ENCODE peak calls at places on chromosomes 6 and 20, in seven cellular contexts. V is mesenchymal stem cell, H is mesendoderm, Q is IMR-90, T is H9, S is trophoblast cell, P is H1. I is an unnamed sample.

GRCh38 chr20:25081730-25082497 is at the start of gene VSX1:
- DNase-seq in V (no peak), H (no peak), Q (no peak), T (peak; percentile 42), S (no peak), P (peak; percentile 58), I (no peak)

GRCh38 chr20:57688864-57689263 is 21.0 kb downstream of the PMEPA1 start:
- DNase-seq in V (no peak), H (no peak), Q (no peak), T (no peak), S (no peak), P (no peak), I (no peak)

GRCh38 chr20:40938020-40938419 is 90.6 kb upstream of the TOP1 start:
- DNase-seq in V (no peak), H (peak; percentile 54), Q (no peak), T (peak; percentile 52), S (no peak), P (peak; percentile 68), I (no peak)

GRCh38 chr20:49983848-49984408 is 1.1 kb downstream of the SNAI1 start:
- DNase-seq in V (peak; percentile 46), H (peak; percentile 31), Q (peak; percentile 49), T (no peak), S (peak; percentile 31), P (no peak), I (no peak)

GRCh38 chr6:4564746-4565145 is 211.5 kb upstream of the CDYL start:
- DNase-seq in V (no peak), H (no peak), Q (no peak), T (peak; percentile 12), S (peak; percentile 94), P (peak; percentile 37), I (no peak)

GRCh38 chr20:58349586-58349985 is 39.4 kb upstream of the VAPB start:
- DNase-seq in V (peak; percentile 68), H (no peak), Q (peak; percentile 88), T (no peak), S (no peak), P (no peak), I (no peak)

GRCh38 chr6:79077680-79078056 is 386 bp downstream of the PHIP start:
- DNase-seq in V (no peak), H (no peak), Q (no peak), T (no peak), S (no peak), P (no peak), I (no peak)

GRCh38 chr20:61757678-61758555 is 307.8 kb downstream of the TAF4 start:
- DNase-seq in V (peak; percentile 78), H (no peak), Q (peak; percentile 65), T (no peak), S (peak; percentile 59), P (no peak), I (no peak)

GRCh38 chr6:7238526-7238899 is 74.5 kb downstream of the SSR1 start:
- DNase-seq in V (no peak), H (no peak), Q (no peak), T (no peak), S (no peak), P (no peak), I (no peak)

GRCh38 chr20:48544402-48545333 is 283.1 kb downstream of the PREX1 start:
- DNase-seq in V (no peak), H (peak; percentile 42), Q (no peak), T (no peak), S (no peak), P (no peak), I (no peak)

GRCh38 chr6:8085053-8085511 is 17.3 kb downstream of the EEF1E1 start:
- DNase-seq in V (peak; percentile 95), H (peak; percentile 89), Q (peak; percentile 95), T (no peak), S (peak; percentile 82), P (no peak), I (no peak)

GRCh38 chr6:17015144-17015543 is 86.7 kb upstream of the STMND1 start:
- DNase-seq in V (peak; percentile 85), H (no peak), Q (peak; percentile 89), T (no peak), S (no peak), P (no peak), I (no peak)

GRCh38 chr20:19770375-19770774 is 12.3 kb downstream of the RIN2 start:
- DNase-seq in V (peak; percentile 48), H (peak; percentile 28), Q (no peak), T (no peak), S (no peak), P (no peak), I (no peak)

GRCh38 chr6:75800133-75800532 is 51.1 kb downstream of the MYO6 start:
- DNase-seq in V (no peak), H (no peak), Q (no peak), T (no peak), S (no peak), P (no peak), I (no peak)

GRCh38 chr6:75796723-75797122 is 47.7 kb downstream of the MYO6 start:
- DNase-seq in V (no peak), H (no peak), Q (no peak), T (no peak), S (no peak), P (no peak), I (no peak)

GRCh38 chr6:75800708-75801505 is 51.9 kb downstream of the MYO6 start:
- DNase-seq in V (no peak), H (no peak), Q (no peak), T (no peak), S (no peak), P (no peak), I (no peak)

DNA sequence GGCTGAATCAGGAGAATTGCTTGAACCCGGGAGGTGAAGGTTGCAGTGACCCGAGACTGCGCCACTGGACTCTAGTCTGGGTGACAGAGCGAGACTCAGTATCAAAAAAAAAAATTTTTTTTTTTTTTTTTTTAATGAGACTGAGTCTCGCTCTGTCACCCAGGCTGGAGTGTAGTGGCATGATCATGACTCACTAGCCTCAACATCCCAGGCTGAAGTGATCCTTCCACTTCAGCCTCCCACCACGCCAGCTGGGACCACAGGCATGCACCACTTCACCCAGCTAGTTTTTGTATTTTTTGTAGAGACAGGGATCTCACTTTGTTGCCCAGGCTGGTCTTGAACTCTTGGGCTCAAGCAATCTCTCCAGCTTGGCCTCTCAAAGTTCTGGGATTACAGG is 53.3 kb downstream of the MYO6 start:
- DNase-seq in V (peak; percentile 68), H (no peak), Q (peak; percentile 10), T (no peak), S (no peak), P (no peak), I (no peak)
- H3K23ac ChIP-seq in V (no peak overlapping the region), H (no peak overlapping the region), Q (no peak overlapping the region), T (no peak overlapping the region), S (no peak overlapping the region), P (no peak overlapping the region), I (no peak overlapping the region)

DNA sequence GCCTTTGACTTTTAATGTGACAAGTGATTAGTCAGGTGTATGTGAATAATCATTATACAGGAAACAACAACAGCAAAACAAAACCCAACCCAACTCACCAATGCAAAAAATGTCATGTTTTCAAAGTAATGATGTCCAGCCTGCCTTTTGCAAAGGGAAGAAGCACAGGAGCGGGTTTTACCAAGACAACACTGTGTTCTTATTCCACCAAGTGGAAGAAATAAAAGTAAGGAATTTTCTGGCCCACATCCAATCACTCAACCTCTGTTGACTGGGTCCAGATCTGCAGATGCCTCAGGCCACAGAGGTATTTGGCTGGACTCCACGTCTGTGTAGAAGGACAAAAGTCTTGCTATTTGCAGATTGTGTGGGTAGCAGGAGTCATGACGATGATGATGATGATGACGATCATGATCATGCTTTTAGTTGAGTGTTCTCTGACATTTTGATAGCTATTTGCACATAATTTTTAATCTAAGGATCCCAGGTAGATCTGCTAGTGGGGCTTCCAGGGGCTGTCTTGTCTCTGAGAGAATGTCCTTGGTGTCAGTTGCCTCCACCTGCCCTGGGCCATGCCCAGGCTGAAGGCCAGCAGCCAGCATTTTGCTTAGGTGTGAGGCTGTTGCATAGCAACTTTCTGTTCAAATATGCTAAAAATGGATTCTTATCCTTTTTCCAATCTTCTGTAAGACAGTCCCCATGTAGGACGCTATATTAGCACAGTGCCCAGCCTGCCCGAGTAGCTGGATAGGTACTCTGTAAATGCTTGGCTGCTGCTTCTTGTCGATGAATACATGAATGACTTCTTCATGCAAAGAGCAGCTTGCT is 62.3 kb upstream of the CITED2 start:
- DNase-seq in V (no peak), H (no peak), Q (no peak), T (no peak), S (peak; percentile 91), P (no peak), I (no peak)
- H3K23ac ChIP-seq in V (no peak overlapping the region), H (no peak overlapping the region), Q (no peak overlapping the region), T (no peak overlapping the region), S (no peak overlapping the region), P (no peak overlapping the region), I (no peak overlapping the region)

GRCh38 chr6:90462102-90462501 is 124.8 kb downstream of the MAP3K7 start:
- DNase-seq in V (no peak), H (no peak), Q (no peak), T (no peak), S (no peak), P (no peak), I (no peak)

GRCh38 chr6:90466191-90466940 is 120.5 kb downstream of the MAP3K7 start:
- DNase-seq in V (peak; percentile 31), H (peak; percentile 50), Q (peak; percentile 16), T (no peak), S (no peak), P (no peak), I (peak; percentile 69)

GRCh38 chr6:90463874-90464273 is 123.0 kb downstream of the MAP3K7 start:
- DNase-seq in V (no peak), H (no peak), Q (no peak), T (no peak), S (no peak), P (no peak), I (no peak)

GRCh38 chr6:90463359-90463758 is 123.5 kb downstream of the MAP3K7 start:
- DNase-seq in V (no peak), H (no peak), Q (no peak), T (no peak), S (no peak), P (no peak), I (no peak)

DNA sequence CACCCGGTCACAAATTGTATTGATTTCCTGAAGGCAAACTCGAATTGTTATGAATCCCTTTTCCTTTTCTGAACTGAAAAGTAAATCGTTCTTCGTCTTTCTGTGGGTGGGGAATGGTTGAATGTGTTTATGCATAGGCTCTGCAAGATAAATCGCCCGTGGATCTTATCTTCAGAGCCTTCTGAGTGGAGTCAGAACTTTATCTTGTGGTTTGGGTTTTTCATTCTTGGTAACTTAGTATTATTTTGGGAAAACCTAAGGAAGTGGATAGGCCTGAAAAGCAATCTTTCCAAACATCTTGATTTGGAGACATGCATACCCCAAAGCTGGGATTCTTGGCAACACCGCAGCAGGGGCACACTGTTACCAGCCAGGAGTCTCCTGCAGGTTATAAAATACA is 122.4 kb downstream of the MAP3K7 start:
- DNase-seq in V (no peak), H (no peak), Q (no peak), T (no peak), S (no peak), P (no peak), I (no peak)
- H3K23ac ChIP-seq in V (no peak overlapping the region), H (no peak overlapping the region), Q (no peak overlapping the region), T (no peak overlapping the region), S (no peak overlapping the region), P (no peak overlapping the region), I (no peak overlapping the region)

DNA sequence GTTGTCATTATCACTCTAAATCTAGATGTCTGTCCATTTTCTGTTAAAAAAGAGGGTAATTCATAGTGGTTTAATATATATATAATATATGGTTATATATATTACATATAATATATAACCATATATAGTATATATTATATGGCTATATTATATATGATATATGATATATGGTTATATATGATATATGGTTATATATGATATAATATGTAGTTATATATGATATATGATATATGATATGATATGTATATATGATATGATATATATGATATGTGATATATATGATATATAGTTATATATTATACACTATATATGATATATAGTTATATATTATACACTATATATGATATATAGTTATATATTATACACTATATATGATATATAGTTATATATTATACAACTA is 8.6 kb downstream of the OR2A4 start:
- DNase-seq in V (no peak), H (no peak), Q (no peak), T (no peak), S (no peak), P (no peak), I (no peak)
- H3K23ac ChIP-seq in V (no peak overlapping the region), H (no peak overlapping the region), Q (no peak overlapping the region), T (no peak overlapping the region), S (no peak overlapping the region), P (no peak overlapping the region), I (no peak overlapping the region)

I was measured in neuronal stem cell.